ENCODE peak calls at places on chromosomes 2 and 18, in four cellular contexts. B is NCI-H510A treated with DMSO at 0.1 percent for 48 hours; H is activated naive CD4-positive, alpha-beta T cell treated with anti-CD3 and anti-CD28 coated beads for 36 hours; D is COR-L47. Q is an unnamed sample.

GRCh38 chr2:179746982-179747381 is 114.4 kb downstream of the ZNF385B start:
- DNase-seq in D (no peak), H (no peak), B (no peak), Q (no peak)

GRCh38 chr2:27710176-27710575 is 46.5 kb downstream of the SLC4A1AP start:
- DNase-seq in D (no peak), B (no peak), H (no peak), Q (no peak)

GRCh38 chr2:134367915-134368911 is 114.3 kb downstream of the MGAT5 start:
- DNase-seq in B (peak; percentile 40), H (peak; percentile 15), D (no peak), Q (no peak)

GRCh38 chr2:62663443-62663842 is 42.1 kb upstream of the EHBP1 start:
- DNase-seq in D (no peak), H (no peak), B (no peak), Q (no peak)

GRCh38 chr2:207423886-207424285 is 105.9 kb upstream of the CREB1 start:
- DNase-seq in D (no peak), H (peak; percentile 45), B (no peak), Q (no peak)

GRCh38 chr18:23982154-23983071 is 32.1 kb upstream of the TTC39C start:
- DNase-seq in D (no peak), B (no peak), H (no peak), Q (no peak)

GRCh38 chr2:129923265-129924141 is 56.0 kb upstream of the RAB6C start:
- DNase-seq in D (peak; percentile 37), H (peak; percentile 25), B (peak; percentile 67), Q (peak; percentile 73)

GRCh38 chr2:157394928-157395327 is 49.0 kb downstream of the CYTIP start:
- DNase-seq in H (no peak), B (no peak), D (no peak), Q (no peak)

GRCh38 chr2:241229563-241230401 is 41.3 kb downstream of the ANO7 start:
- DNase-seq in D (no peak), B (no peak), H (no peak), Q (no peak)

GRCh38 chr2:106847366-106847765 is 38.6 kb downstream of the ST6GAL2 start:
- DNase-seq in D (no peak), B (no peak), H (no peak), Q (no peak)

GRCh38 chr2:146124741-146125140 is 1604.8 kb upstream of the ZEB2 start:
- DNase-seq in H (no peak), D (no peak), B (no peak), Q (no peak)

GRCh38 chr2:105344704-105345345 is 7.5 kb downstream of the C2orf49 start:
- DNase-seq in D (no peak), H (no peak), B (peak; percentile 35), Q (no peak)

GRCh38 chr2:27356056-27356381 is 545 bp downstream of the GTF3C2 start:
- DNase-seq in H (peak; percentile 56), D (no peak), B (peak; percentile 60), Q (no peak)

GRCh38 chr2:13682878-13683277 is 949.6 kb upstream of the LRATD1 start:
- DNase-seq in B (no peak), H (no peak), D (no peak), Q (no peak)

GRCh38 chr2:235458839-235459273 is 35.0 kb upstream of the AGAP1 start:
- DNase-seq in B (no peak), H (no peak), D (no peak), Q (peak; percentile 48)

GRCh38 chr2:20539133-20539719 is 92.4 kb downstream of the RHOB start:
- DNase-seq in H (no peak), B (no peak), D (no peak), Q (no peak)

GRCh38 chr2:123566291-123566946 is 458.7 kb upstream of the CNTNAP5 start:
- DNase-seq in H (no peak), B (no peak), D (no peak), Q (no peak)

GRCh38 chr2:36680012-36680411 is 16.5 kb upstream of the VIT start:
- DNase-seq in D (no peak), B (no peak), H (no peak), Q (no peak)

GRCh38 chr2:160581035-160581434 is 87.4 kb upstream of the RBMS1 start:
- DNase-seq in B (no peak), H (no peak), D (no peak), Q (no peak)

GRCh38 chr2:214019229-214019972 is 391.5 kb upstream of the VWC2L start:
- DNase-seq in B (no peak), H (no peak), D (no peak), Q (no peak)

GRCh38 chr2:173130521-173131467 is 55.1 kb downstream of the MAP3K20 start:
- DNase-seq in B (no peak), H (no peak), D (no peak), Q (no peak)

GRCh38 chr2:241703128-241703604 is 1.3 kb downstream of the ING5 start:
- DNase-seq in H (no peak), B (no peak), D (no peak), Q (no peak)

GRCh38 chr2:190585000-190585678 is 50.6 kb upstream of the NEMP2 start:
- DNase-seq in D (no peak), B (no peak), H (no peak), Q (no peak)

GRCh38 chr2:135121016-135121657 is 69.0 kb downstream of the RAB3GAP1 start:
- DNase-seq in H (no peak), D (no peak), B (no peak), Q (no peak)

GRCh38 chr2:240435457-240435954 is at the start of gene GPC1:
- DNase-seq in H (peak; percentile 46), D (peak; percentile 20), B (peak; percentile 52), Q (no peak)

GRCh38 chr2:147483293-147483669 is 361.5 kb upstream of the ACVR2A start:
- DNase-seq in B (no peak), D (no peak), H (no peak), Q (no peak)

GRCh38 chr18:54223568-54224241 is 764 bp downstream of the MBD2 start:
- DNase-seq in B (peak; percentile 16), D (peak; percentile 84), H (peak; percentile 87), Q (peak; percentile 44)

GRCh38 chr2:50401772-50402653 is 629.9 kb downstream of the NRXN1 start:
- DNase-seq in H (peak; percentile 59), D (peak; percentile 40), B (peak; percentile 58), Q (peak; percentile 14)

GRCh38 chr18:54647176-54647575 is 56.1 kb downstream of the DYNAP start:
- DNase-seq in H (peak; percentile 27), B (peak; percentile 50), D (peak; percentile 22), Q (no peak)

GRCh38 chr2:36594849-36595248 is 3.1 kb downstream of the FEZ2 start:
- DNase-seq in D (no peak), H (no peak), B (no peak), Q (no peak)